ENCODE peak calls at places on chromosomes 4 and X, in six cellular contexts. One of them, this sample, is unnamed.
A peak's percentile ranks its signal among the peaks of the same experiment; 100 is the strongest.

GRCh38 chr4:39910064-39910463 is 67.6 kb downstream of the PDS5A start:
- DNase-seq in effector memory CD4-positive, alpha-beta T cell: no peak
- DNase-seq in stimulated activated CD4-positive, alpha-beta T cell treated with anti-CD3 and anti-CD28 coated beads, Interleukin-12 subunit alpha, Interleukin-12 subunit beta, amount 100 ng/mL, for 24 hours: no peak
- DNase-seq in T-cell: no peak
- DNase-seq in ACHN: no peak
- DNase-seq in pons: no peak
- DNase-seq in this sample: no peak

GRCh38 chr4:80138556-80139538 is 58.5 kb upstream of the PRDM8 start:
- DNase-seq in ACHN: no peak
- DNase-seq in effector memory CD4-positive, alpha-beta T cell: peak; percentile 20
- DNase-seq in T-cell: peak; percentile 57
- DNase-seq in stimulated activated CD4-positive, alpha-beta T cell treated with anti-CD3 and anti-CD28 coated beads, Interleukin-12 subunit alpha, Interleukin-12 subunit beta, amount 100 ng/mL, for 24 hours: peak; percentile 14
- DNase-seq in pons: no peak
- DNase-seq in this sample: peak; percentile 94

GRCh38 chr4:143186202-143186601 is 1.5 kb downstream of the USP38 start:
- DNase-seq in T-cell: no peak
- DNase-seq in effector memory CD4-positive, alpha-beta T cell: no peak
- DNase-seq in ACHN: no peak
- DNase-seq in pons: peak; percentile 38
- DNase-seq in stimulated activated CD4-positive, alpha-beta T cell treated with anti-CD3 and anti-CD28 coated beads, Interleukin-12 subunit alpha, Interleukin-12 subunit beta, amount 100 ng/mL, for 24 hours: no peak
- DNase-seq in this sample: no peak

GRCh38 chr4:152640058-152640921 is 39.5 kb downstream of the TMEM154 start:
- DNase-seq in stimulated activated CD4-positive, alpha-beta T cell treated with anti-CD3 and anti-CD28 coated beads, Interleukin-12 subunit alpha, Interleukin-12 subunit beta, amount 100 ng/mL, for 24 hours: no peak
- DNase-seq in effector memory CD4-positive, alpha-beta T cell: no peak
- DNase-seq in T-cell: no peak
- DNase-seq in pons: peak; percentile 46
- DNase-seq in ACHN: peak; percentile 33
- DNase-seq in this sample: no peak

GRCh38 chr4:77104405-77105292 is 28.9 kb upstream of the CCNI start:
- DNase-seq in ACHN: no peak
- DNase-seq in effector memory CD4-positive, alpha-beta T cell: no peak
- DNase-seq in T-cell: no peak
- DNase-seq in stimulated activated CD4-positive, alpha-beta T cell treated with anti-CD3 and anti-CD28 coated beads, Interleukin-12 subunit alpha, Interleukin-12 subunit beta, amount 100 ng/mL, for 24 hours: no peak
- DNase-seq in pons: no peak
- DNase-seq in this sample: no peak

GRCh38 chrX:76555816-76556215 is 128.3 kb downstream of the MAGEE1 start:
- DNase-seq in ACHN: peak; percentile 33
- DNase-seq in effector memory CD4-positive, alpha-beta T cell: no peak
- DNase-seq in T-cell: no peak
- DNase-seq in stimulated activated CD4-positive, alpha-beta T cell treated with anti-CD3 and anti-CD28 coated beads, Interleukin-12 subunit alpha, Interleukin-12 subunit beta, amount 100 ng/mL, for 24 hours: peak; percentile 0
- DNase-seq in pons: no peak
- DNase-seq in this sample: no peak

GRCh38 chrX:41688835-41689234 is at the start of gene GPR34:
- DNase-seq in effector memory CD4-positive, alpha-beta T cell: no peak
- DNase-seq in T-cell: peak; percentile 2
- DNase-seq in stimulated activated CD4-positive, alpha-beta T cell treated with anti-CD3 and anti-CD28 coated beads, Interleukin-12 subunit alpha, Interleukin-12 subunit beta, amount 100 ng/mL, for 24 hours: no peak
- DNase-seq in pons: peak; percentile 41
- DNase-seq in ACHN: no peak
- DNase-seq in this sample: no peak

GRCh38 chr4:1463088-1463926 is 57.1 kb upstream of the NKX1-1 start:
- DNase-seq in stimulated activated CD4-positive, alpha-beta T cell treated with anti-CD3 and anti-CD28 coated beads, Interleukin-12 subunit alpha, Interleukin-12 subunit beta, amount 100 ng/mL, for 24 hours: no peak
- DNase-seq in T-cell: no peak
- DNase-seq in pons: no peak
- DNase-seq in ACHN: no peak
- DNase-seq in effector memory CD4-positive, alpha-beta T cell: no peak
- DNase-seq in this sample: no peak

GRCh38 chrX:23511783-23512182 is 155.5 kb upstream of the PRDX4 start:
- DNase-seq in pons: no peak
- DNase-seq in ACHN: no peak
- DNase-seq in effector memory CD4-positive, alpha-beta T cell: no peak
- DNase-seq in stimulated activated CD4-positive, alpha-beta T cell treated with anti-CD3 and anti-CD28 coated beads, Interleukin-12 subunit alpha, Interleukin-12 subunit beta, amount 100 ng/mL, for 24 hours: no peak
- DNase-seq in T-cell: no peak
- DNase-seq in this sample: no peak

GRCh38 chr4:184732126-184732525 is 1.8 kb downstream of the CENPU start:
- DNase-seq in pons: no peak
- DNase-seq in stimulated activated CD4-positive, alpha-beta T cell treated with anti-CD3 and anti-CD28 coated beads, Interleukin-12 subunit alpha, Interleukin-12 subunit beta, amount 100 ng/mL, for 24 hours: no peak
- DNase-seq in ACHN: no peak
- DNase-seq in T-cell: no peak
- DNase-seq in effector memory CD4-positive, alpha-beta T cell: no peak
- DNase-seq in this sample: no peak

GRCh38 chr4:8910100-8910821 is 38.6 kb upstream of the HMX1 start:
- DNase-seq in stimulated activated CD4-positive, alpha-beta T cell treated with anti-CD3 and anti-CD28 coated beads, Interleukin-12 subunit alpha, Interleukin-12 subunit beta, amount 100 ng/mL, for 24 hours: no peak
- DNase-seq in effector memory CD4-positive, alpha-beta T cell: no peak
- DNase-seq in pons: no peak
- DNase-seq in ACHN: no peak
- DNase-seq in T-cell: no peak
- DNase-seq in this sample: no peak